ENCODE peak calls at places on chromosomes 1 and 21, in six cellular contexts. W is breast epithelium, F is GM23338, V is endothelial cell of umbilical vein, N is HCT116, D is spleen. G is an unnamed sample. For H3K36me3, the result is how much of the 10 kb centered on the place peaks cover.

GRCh38 chr1:55234016-55234415 is 18.9 kb upstream of the USP24 start:
- DNase-seq in W (no peak), F (no peak), V (no peak), N (no peak), D (no peak), G (no peak)

GRCh38 chr1:54229281-54229891 is 29.4 kb downstream of the MRPL37 start:
- DNase-seq in W (no peak), F (no peak), V (peak), N (peak), D (peak), G (no peak)

GRCh38 chr1:214446772-214447556 is 104.4 kb downstream of the PTPN14 start:
- DNase-seq in W (no peak), F (peak), V (peak), N (peak), D (no peak), G (no peak)

GRCh38 chr1:94539496-94539895 is 2.1 kb downstream of the F3 start:
- DNase-seq in W (no peak), F (no peak), V (no peak), N (no peak), D (no peak), G (no peak)

GRCh38 chr1:175725684-175726083 is 17.7 kb downstream of the TNR start:
- DNase-seq in W (no peak), F (peak), V (peak), N (no peak), D (no peak), G (no peak)

GRCh38 chr1:30871276-30871871 is 37.2 kb downstream of the SDC3 start:
- DNase-seq in W (no peak), F (peak), V (no peak), N (no peak), D (no peak), G (no peak)

GRCh38 chr1:156910309-156910782 is 10.1 kb upstream of the LRRC71 start:
- DNase-seq in W (no peak), F (peak), V (no peak), N (no peak), D (no peak), G (no peak)

GRCh38 chr1:244968431-244968830 is 104.1 kb upstream of the HNRNPU start:
- DNase-seq in W (no peak), F (peak), V (peak), N (no peak), D (peak), G (no peak)

GRCh38 chr1:150820710-150821521 is 12.9 kb upstream of the CTSK start:
- DNase-seq in W (no peak), F (no peak), V (no peak), N (no peak), D (no peak), G (no peak)

GRCh38 chr1:186272486-186272885 is 102.6 kb downstream of the TPR start:
- DNase-seq in W (no peak), F (no peak), V (peak), N (no peak), D (no peak), G (no peak)

GRCh38 chr1:37437058-37437457 is 37.3 kb upstream of the ZC3H12A start:
- DNase-seq in W (no peak), F (no peak), V (no peak), N (no peak), D (no peak), G (no peak)

GRCh38 chr1:111516008-111516535 is 12.6 kb upstream of the ADORA3 start:
- DNase-seq in W (no peak), F (peak), V (peak), N (no peak), D (no peak), G (no peak)

GRCh38 chr1:55466343-55466742 is 251.2 kb upstream of the USP24 start:
- DNase-seq in W (no peak), F (no peak), V (no peak), N (no peak), D (no peak), G (no peak)

GRCh38 chr1:95002657-95003432 is 69.9 kb downstream of the ALG14 start:
- DNase-seq in W (no peak), F (no peak), V (peak), N (no peak), D (no peak), G (no peak)

GRCh38 chr1:105072446-105072845 is 1322.7 kb downstream of the AMY1C start:
- DNase-seq in W (peak), F (no peak), V (no peak), N (no peak), D (no peak), G (no peak)

GRCh38 chr1:27536004-27536757 is 46.2 kb upstream of the WASF2 start:
- DNase-seq in W (no peak), F (no peak), V (no peak), N (no peak), D (no peak), G (no peak)

GRCh38 chr1:214086945-214087344 is 99.2 kb downstream of the PROX1 start:
- DNase-seq in W (no peak), F (peak), V (no peak), N (no peak), D (no peak), G (no peak)

GRCh38 chr1:110337704-110338199 is 1.4 kb upstream of the RBM15 start:
- DNase-seq in W (peak), F (peak), V (no peak), N (no peak), D (peak), G (peak)

GRCh38 chr1:40519517-40519916 is 10.9 kb downstream of the EXO5 start:
- DNase-seq in W (no peak), F (no peak), V (no peak), N (no peak), D (no peak), G (no peak)

GRCh38 chr1:44270666-44271628 is 57.7 kb downstream of the DMAP1 start:
- DNase-seq in W (no peak), F (no peak), V (no peak), N (no peak), D (no peak), G (no peak)

GRCh38 chr1:198437352-198437751 is 103.1 kb downstream of the ATP6V1G3 start:
- DNase-seq in W (no peak), F (no peak), V (no peak), N (no peak), D (no peak), G (no peak)

GRCh38 chr21:46195595-46196195 is 11.4 kb upstream of the SPATC1L start:
- DNase-seq in W (peak), F (no peak), V (no peak), N (no peak), D (no peak), G (no peak)

GRCh38 chr1:240414237-240414636 is 197.7 kb downstream of the GREM2 start:
- DNase-seq in W (no peak), F (no peak), V (no peak), N (no peak), D (no peak), G (no peak)

GRCh38 chr1:59110287-59110686 is 186.6 kb upstream of the FGGY start:
- DNase-seq in W (no peak), F (no peak), V (no peak), N (no peak), D (no peak), G (no peak)

GRCh38 chr21:41634211-41634694 is 126.3 kb upstream of the TMPRSS2 start:
- DNase-seq in W (no peak), F (peak), V (no peak), N (no peak), D (no peak), G (no peak)

GRCh38 chr1:88062650-88063153 is 621.4 kb upstream of the PKN2 start:
- DNase-seq in W (no peak), F (no peak), V (no peak), N (no peak), D (no peak), G (no peak)

GRCh38 chr1:89808429-89809117 is 12.3 kb upstream of the LRRC8D start:
- DNase-seq in W (no peak), F (peak), V (no peak), N (no peak), D (no peak), G (no peak)

GRCh38 chr21:38505654-38506523 is 7.6 kb upstream of the ERG start:
- DNase-seq in W (no peak), F (peak), V (peak), N (peak), D (no peak), G (no peak)

GRCh38 chr1:153357076-153357852 is 390 bp upstream of the S100A9 start:
- DNase-seq in W (no peak), F (no peak), V (no peak), N (no peak), D (peak), G (peak)

GRCh38 chr1:1314678-1315335 is 6.4 kb downstream of the PUSL1 start:
- DNase-seq in W (no peak), F (no peak), V (no peak), N (no peak), D (no peak), G (no peak)
- TF ChIP-seq POLR2AphosphoS5 in W (no peak), F (no peak), V (no peak), N (no peak), D (peak), G (no peak)

DNA sequence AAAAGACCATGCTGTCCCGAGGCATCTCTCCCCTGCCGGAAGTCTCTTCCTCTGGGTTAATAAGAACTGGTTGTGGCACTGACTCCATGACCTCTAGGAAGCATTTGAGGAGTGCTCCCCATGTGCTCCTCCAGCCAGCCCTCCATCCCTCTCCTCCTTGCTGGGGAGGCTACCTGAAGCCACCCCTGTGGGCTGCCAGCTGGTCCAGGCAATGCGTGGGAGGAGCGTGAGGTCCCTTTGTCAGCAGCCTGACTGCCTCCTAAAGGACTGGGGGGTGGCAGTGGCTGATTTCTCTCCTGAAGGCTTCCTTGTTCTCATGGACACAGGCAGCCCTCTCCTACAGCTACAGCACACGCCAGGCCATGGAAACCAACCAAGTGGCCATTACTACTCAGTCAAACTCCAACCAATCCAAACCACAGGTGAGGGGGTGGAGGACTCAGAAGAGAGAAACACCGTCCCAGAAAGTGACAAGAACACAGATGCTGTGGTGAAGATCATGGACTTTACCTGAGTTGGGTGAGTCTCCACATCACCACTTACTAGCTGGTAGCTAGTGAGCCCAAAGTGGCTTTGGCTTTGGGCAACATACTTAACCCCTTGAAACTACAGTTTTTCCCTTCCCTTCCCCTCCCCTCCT is 35.2 kb downstream of the NENF start:
- DNase-seq in W (no peak), F (no peak), V (no peak), N (no peak), D (peak), G (no peak)
- H3K27ac ChIP-seq in W (peak), F (no peak), V (no peak), N (peak), D (no peak), G (no peak)

DNA sequence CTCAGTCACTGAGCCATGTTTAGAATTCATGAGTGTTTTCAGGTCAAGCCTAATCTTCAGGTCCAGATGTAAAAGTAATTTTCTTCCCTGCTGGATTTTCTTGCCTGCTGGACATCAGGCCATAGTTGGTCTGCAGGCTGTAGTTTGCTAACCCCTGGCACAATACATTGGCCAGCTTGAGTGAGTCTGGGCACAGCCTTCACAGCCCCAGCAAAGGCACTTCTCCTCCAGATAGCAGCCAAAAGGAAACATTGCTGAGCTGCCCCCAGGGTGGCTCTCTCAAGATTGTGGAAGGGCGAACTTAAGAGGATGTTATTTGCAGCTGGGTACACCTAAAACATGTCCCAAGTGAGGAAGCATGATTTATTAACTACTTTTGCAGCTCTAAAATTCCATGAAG is 126.8 kb downstream of the PIK3R3 start:
- DNase-seq in W (no peak), F (no peak), V (no peak), N (no peak), D (no peak), G (peak)
- H3K36me3 ChIP-seq in W (under half), F (under half), V (under half), N (under half), D (under half), G (under half)

GRCh38 chr1:165911609-165912281 is 84.3 kb downstream of the UCK2 start:
- DNase-seq in W (peak), F (no peak), V (no peak), N (no peak), D (no peak), G (no peak)

GRCh38 chr1:165907256-165907857 is 79.9 kb downstream of the UCK2 start:
- DNase-seq in W (no peak), F (no peak), V (no peak), N (no peak), D (no peak), G (no peak)

GRCh38 chr1:165914136-165914798 is 86.9 kb downstream of the UCK2 start:
- DNase-seq in W (no peak), F (peak), V (peak), N (peak), D (no peak), G (no peak)

GRCh38 chr1:165912638-165913037 is 85.2 kb downstream of the UCK2 start:
- DNase-seq in W (peak), F (no peak), V (no peak), N (no peak), D (no peak), G (no peak)

GRCh38 chr1:165910764-165911421 is 83.5 kb downstream of the UCK2 start:
- DNase-seq in W (peak), F (no peak), V (peak), N (no peak), D (no peak), G (no peak)
- TF ChIP-seq POLR2AphosphoS5 in W (no peak), F (no peak), V (no peak), N (no peak), D (peak), G (peak)

GRCh38 chr1:206687251-206687914 is 2.7 kb downstream of the MAPKAPK2 start:
- DNase-seq in W (no peak), F (no peak), V (no peak), N (no peak), D (no peak), G (no peak)
- H3K27ac ChIP-seq in W (peak), F (no peak), V (no peak), N (no peak), D (no peak), G (peak)

GRCh38 chr1:8356256-8357209 is 38.6 kb downstream of the SLC45A1 start:
- DNase-seq in W (no peak), F (no peak), V (no peak), N (no peak), D (no peak), G (no peak)

GRCh38 chr1:8358241-8358896 is 40.5 kb downstream of the SLC45A1 start:
- DNase-seq in W (no peak), F (no peak), V (no peak), N (no peak), D (no peak), G (no peak)

GRCh38 chr1:8358897-8359616 is 41.1 kb downstream of the SLC45A1 start:
- DNase-seq in W (no peak), F (no peak), V (no peak), N (no peak), D (no peak), G (no peak)

GRCh38 chr1:8355439-8356255 is 37.7 kb downstream of the SLC45A1 start:
- DNase-seq in W (no peak), F (no peak), V (no peak), N (no peak), D (no peak), G (no peak)

DNA sequence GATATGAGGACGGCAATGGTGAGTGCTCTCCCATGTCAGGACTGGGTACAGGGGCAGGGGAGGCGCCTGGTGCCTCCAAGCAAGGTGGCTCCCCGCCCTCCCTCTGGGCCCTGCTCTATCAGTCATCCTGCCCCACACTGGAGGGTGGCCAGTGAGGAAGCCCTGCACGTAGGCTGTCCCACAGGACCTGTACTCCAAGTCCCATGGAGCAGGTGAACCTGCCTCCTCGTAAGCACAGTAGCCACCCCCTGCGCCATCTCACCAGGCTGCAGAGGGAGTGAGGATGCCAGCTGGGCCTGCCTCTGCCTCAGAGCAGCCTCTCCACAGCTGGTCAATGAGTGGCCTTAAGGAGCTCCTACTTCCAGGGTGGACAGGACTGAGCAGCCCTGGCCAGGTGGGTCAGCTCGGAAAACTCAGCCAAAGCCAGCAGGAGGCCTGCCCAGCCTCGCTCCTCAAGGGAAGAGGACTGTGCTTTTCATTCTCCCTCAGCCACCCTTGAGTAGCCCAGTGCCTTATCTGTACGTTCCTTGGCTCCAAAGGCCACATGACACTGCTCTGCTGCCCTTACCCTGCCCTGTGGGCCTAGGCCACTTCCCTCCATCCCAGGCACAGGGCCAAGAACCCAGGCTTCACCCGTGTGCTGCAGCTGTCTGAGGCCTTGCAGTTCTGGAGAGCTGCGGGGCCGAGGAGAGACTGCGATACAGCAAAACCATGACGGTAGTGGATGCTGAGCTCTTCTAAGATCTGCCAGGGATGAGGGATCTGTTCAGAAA is 39.6 kb downstream of the SLC45A1 start:
- DNase-seq in W (no peak), F (no peak), V (no peak), N (no peak), D (no peak), G (no peak)
- H3K36me3 ChIP-seq in W (under half), F (under half), V (half or more), N (under half), D (half or more), G (half or more)

DNA sequence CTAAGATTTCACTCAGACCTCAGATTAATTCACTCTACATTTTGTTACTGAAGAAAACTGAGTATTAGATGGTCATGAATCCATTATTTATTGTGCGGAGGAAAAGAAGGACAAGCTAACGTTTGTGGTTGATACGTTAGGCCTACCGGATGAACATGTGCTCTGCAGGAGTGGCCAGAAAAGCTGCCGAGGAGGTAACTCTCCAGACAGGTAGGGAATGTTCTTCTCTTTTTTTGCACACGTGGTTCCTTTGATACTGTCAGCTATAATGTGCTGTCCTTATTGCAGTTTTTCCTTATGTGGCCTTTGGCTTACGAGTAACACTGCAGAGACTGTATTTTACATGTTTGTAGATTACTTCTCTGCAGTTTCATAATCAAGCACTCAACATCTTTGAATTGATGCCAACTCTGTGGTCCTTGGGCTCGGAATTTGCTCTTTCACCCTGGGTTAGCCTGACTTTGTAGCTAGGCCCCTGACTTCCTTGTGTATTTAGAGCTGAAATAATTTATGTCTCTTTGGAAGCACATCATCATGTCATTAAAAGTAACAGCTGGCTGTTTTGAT is 13.6 kb downstream of the MTR start:
- DNase-seq in W (no peak), F (no peak), V (peak), N (no peak), D (no peak), G (no peak)
- TF ChIP-seq POLR2AphosphoS5 in W (no peak), F (no peak), V (no peak), N (no peak), D (no peak), G (no peak)